ENCODE peak calls at places on chromosomes 6 and 20, in four cellular contexts. V is NCI-H460, C is sciatic nerve, B is neuronal stem cell. Q is an unnamed sample.
A peak's percentile ranks its signal among the peaks of the same experiment; 100 is the strongest.

GRCh38 chr6:46704562-46704961 is 16.9 kb downstream of the TDRD6 start:
- DNase-seq in V (peak; percentile 51), C (no peak), B (no peak), Q (peak; percentile 7)

GRCh38 chr20:61170521-61170920 is 81.5 kb upstream of the CDH4 start:
- DNase-seq in V (no peak), C (no peak), B (no peak), Q (no peak)

GRCh38 chr6:111764238-111765182 is 108.7 kb downstream of the FYN start:
- DNase-seq in V (no peak), C (no peak), B (no peak), Q (no peak)

GRCh38 chr20:13009682-13010406 is 1.1 kb downstream of the SPTLC3 start:
- DNase-seq in V (peak; percentile 63), C (no peak), B (no peak), Q (no peak)

GRCh38 chr6:134342972-134343371 is 25.1 kb upstream of the SGK1 start:
- DNase-seq in V (no peak), C (no peak), B (no peak), Q (no peak)

GRCh38 chr6:1631251-1631650 is 21.5 kb downstream of the FOXC1 start:
- DNase-seq in V (no peak), C (no peak), B (no peak), Q (no peak)

GRCh38 chr20:44419131-44419844 is 56.4 kb upstream of the TTPAL start:
- DNase-seq in V (no peak), C (no peak), B (no peak), Q (no peak)

GRCh38 chr6:114740547-114740946 is 397.7 kb upstream of the HS3ST5 start:
- DNase-seq in V (no peak), C (no peak), B (no peak), Q (no peak)

GRCh38 chr20:46332373-46333135 is 24.3 kb upstream of the CDH22 start:
- DNase-seq in V (no peak), C (no peak), B (no peak), Q (no peak)

GRCh38 chr20:57647006-57647932 is 27.0 kb upstream of the ZBP1 start:
- DNase-seq in V (no peak), C (no peak), B (no peak), Q (no peak)

GRCh38 chr20:38168791-38169589 is 3.9 kb upstream of the TGM2 start:
- DNase-seq in V (no peak), C (no peak), B (no peak), Q (no peak)

GRCh38 chr20:36219671-36220220 is 16.5 kb upstream of the AAR2 start:
- DNase-seq in V (no peak), C (no peak), B (no peak), Q (no peak)

GRCh38 chr6:108883172-108883571 is 35.0 kb downstream of the ARMC2 start:
- DNase-seq in V (no peak), C (no peak), B (no peak), Q (no peak)

GRCh38 chr6:52253494-52253893 is 9.2 kb upstream of the IL17F start:
- DNase-seq in V (no peak), C (no peak), B (no peak), Q (no peak)

GRCh38 chr20:1862665-1863059 is 32.5 kb upstream of the SIRPA start:
- DNase-seq in V (no peak), C (no peak), B (no peak), Q (no peak)

GRCh38 chr6:33694401-33694931 is 17.0 kb downstream of the UQCC2 start:
- DNase-seq in V (peak; percentile 54), C (no peak), B (no peak), Q (peak; percentile 55)

GRCh38 chr6:20415304-20416062 is 13.8 kb downstream of the E2F3 start:
- DNase-seq in V (no peak), C (no peak), B (no peak), Q (no peak)

GRCh38 chr6:558959-559358 is 97.9 kb downstream of the HUS1B start:
- DNase-seq in V (no peak), C (no peak), B (no peak), Q (no peak)

GRCh38 chr6:39420300-39421265 is 98.1 kb upstream of the KCNK16 start:
- DNase-seq in V (no peak), C (no peak), B (no peak), Q (no peak)